ENCODE peak calls at places on chromosomes 16 and 17, in five cellular contexts. U, N, B, L and S are unnamed samples.
A peak's percentile ranks its signal among the peaks of the same experiment; 100 is the strongest.

GRCh38 chr17:4806770-4807533 is at the start of gene PLD2:
- DNase-seq in U (peak; percentile 82), N (peak; percentile 78), L (peak; percentile 89), B (no peak), S (peak; percentile 84)

GRCh38 chr16:89042711-89043551 is 50.7 kb upstream of the ACSF3 start:
- DNase-seq in L (peak; percentile 3), B (no peak), N (no peak), U (no peak), S (no peak)

GRCh38 chr17:1758812-1759211 is 3.0 kb upstream of the SERPINF1 start:
- DNase-seq in N (no peak), B (no peak), U (no peak), L (no peak), S (no peak)

GRCh38 chr17:80624864-80625263 is 80.2 kb downstream of the RPTOR start:
- DNase-seq in N (no peak), B (no peak), U (no peak), L (no peak), S (no peak)

GRCh38 chr17:64572682-64573154 is 65.9 kb downstream of the CEP95 start:
- DNase-seq in N (no peak), U (peak; percentile 74), B (no peak), L (no peak), S (peak; percentile 8)

GRCh38 chr17:50352072-50352692 is 6.3 kb downstream of the XYLT2 start:
- DNase-seq in U (no peak), N (no peak), L (no peak), B (no peak), S (no peak)

GRCh38 chr17:40910441-40910841 is 25.4 kb upstream of the KRT20 start:
- DNase-seq in B (no peak), L (no peak), U (no peak), N (no peak), S (no peak)

GRCh38 chr17:17264430-17264829 is 16.6 kb downstream of the COPS3 start:
- DNase-seq in B (no peak), U (no peak), N (no peak), L (no peak), S (no peak)

GRCh38 chr16:15866451-15866850 is 9.6 kb upstream of the MYH11 start:
- DNase-seq in U (no peak), B (no peak), L (no peak), N (no peak), S (no peak)

GRCh38 chr17:40318835-40319332 is 9.9 kb downstream of the RARA start:
- DNase-seq in B (no peak), U (peak; percentile 21), L (no peak), N (no peak), S (no peak)

GRCh38 chr16:1340730-1341494 is 7.5 kb downstream of the BAIAP3 start:
- DNase-seq in U (no peak), L (peak; percentile 13), B (no peak), N (no peak), S (no peak)

GRCh38 chr16:59339871-59340270 is 605.8 kb upstream of the GOT2 start:
- DNase-seq in B (no peak), N (no peak), L (no peak), U (no peak), S (no peak)

GRCh38 chr16:57319646-57320045 is 35.2 kb upstream of the PLLP start:
- DNase-seq in N (no peak), L (no peak), U (no peak), B (no peak), S (no peak)

GRCh38 chr17:76466775-76467130 is 650 bp upstream of the AANAT start:
- DNase-seq in N (no peak), B (no peak), L (no peak), U (no peak), S (no peak)

GRCh38 chr16:47144559-47144877 is 773 bp upstream of the NETO2 start:
- DNase-seq in U (no peak), N (no peak), L (no peak), B (no peak), S (no peak)

GRCh38 chr17:76687278-76688164 is 23.2 kb downstream of the MXRA7 start:
- DNase-seq in B (no peak), U (no peak), N (no peak), L (peak; percentile 69), S (no peak)

GRCh38 chr16:1932050-1933028 is 10.7 kb downstream of the MSRB1 start:
- DNase-seq in N (no peak), B (no peak), U (no peak), L (no peak), S (peak; percentile 76)

GRCh38 chr17:67211742-67212141 is 33.3 kb downstream of the HELZ start:
- DNase-seq in N (no peak), B (no peak), U (no peak), L (no peak), S (no peak)

GRCh38 chr16:75196826-75197225 is 10.1 kb downstream of the CTRB2 start:
- DNase-seq in U (no peak), L (no peak), B (no peak), N (no peak), S (no peak)

GRCh38 chr17:18955009-18955408 is 3.0 kb downstream of the SLC5A10 start:
- DNase-seq in U (no peak), N (no peak), B (no peak), L (no peak), S (no peak)

GRCh38 chr17:31269597-31269996 is 27.4 kb downstream of the OMG start:
- DNase-seq in N (no peak), L (no peak), B (no peak), U (peak; percentile 88), S (no peak)

GRCh38 chr16:82954224-82954929 is 327.6 kb downstream of the CDH13 start:
- DNase-seq in U (no peak), N (no peak), L (no peak), B (no peak), S (no peak)

GRCh38 chr17:70987867-70988340 is 818.6 kb downstream of the KCNJ2 start:
- DNase-seq in B (no peak), L (no peak), U (no peak), N (no peak), S (no peak)

GRCh38 chr16:740459-740763 is 386 bp downstream of the CIAO3 start:
- DNase-seq in L (no peak), N (no peak), B (no peak), U (no peak), S (no peak)

GRCh38 chr16:85557083-85557975 is 55.8 kb upstream of the GSE1 start:
- DNase-seq in L (no peak), U (no peak), B (no peak), N (peak; percentile 53), S (peak; percentile 75)

GRCh38 chr17:6509295-6509771 is 47.0 kb downstream of the PITPNM3 start:
- DNase-seq in B (no peak), N (no peak), U (no peak), L (no peak), S (no peak)

GRCh38 chr17:75816693-75817092 is 27.5 kb downstream of the UNC13D start:
- DNase-seq in B (no peak), L (no peak), N (no peak), U (no peak), S (no peak)

GRCh38 chr17:6699997-6700947 is 12.9 kb downstream of the SLC13A5 start:
- DNase-seq in B (no peak), U (no peak), N (no peak), L (no peak), S (no peak)

GRCh38 chr17:77356690-77357201 is 216.0 kb downstream of the SEC14L1 start:
- DNase-seq in U (no peak), N (no peak), L (no peak), B (no peak), S (peak; percentile 44)

GRCh38 chr17:62626719-62627218 is 701 bp upstream of the MRC2 start:
- DNase-seq in L (peak; percentile 46), B (no peak), U (peak; percentile 24), N (peak; percentile 33), S (peak; percentile 45)

GRCh38 chr16:83037102-83037501 is 410.3 kb downstream of the CDH13 start:
- DNase-seq in U (no peak), L (no peak), N (no peak), B (no peak), S (no peak)

GRCh38 chr17:79901131-79901530 is 61.9 kb upstream of the CBX4 start:
- DNase-seq in L (no peak), B (no peak), U (no peak), N (no peak), S (no peak)

GRCh38 chr17:74986206-74986576 is 1.2 kb upstream of the CDR2L start:
- DNase-seq in U (no peak), N (no peak), B (no peak), L (no peak), S (no peak)

GRCh38 chr16:85055503-85056210 is 28.1 kb downstream of the KIAA0513 start:
- DNase-seq in U (peak; percentile 61), N (no peak), B (no peak), L (no peak), S (no peak)

GRCh38 chr16:71707199-71707598 is 17.3 kb downstream of the PHLPP2 start:
- DNase-seq in U (no peak), N (no peak), L (no peak), B (no peak), S (no peak)

GRCh38 chr16:77551352-77551751 is 116.5 kb upstream of the ADAMTS18 start:
- DNase-seq in U (no peak), N (no peak), B (no peak), L (no peak), S (no peak)

GRCh38 chr17:7589891-7590611 is at the start of gene SOX15:
- DNase-seq in B (no peak), N (no peak), U (no peak), L (no peak), S (no peak)

GRCh38 chr17:44502598-44503079 is 567 bp downstream of the GPATCH8 start:
- DNase-seq in B (no peak), U (peak; percentile 48), N (no peak), L (no peak), S (peak; percentile 75)